ENCODE peak calls at places on chromosomes 16 and 17, in four cellular contexts. P is GM13977, B is osteocyte, A is pancreas. K is an unnamed sample.

GRCh38 chr17:628507-628941 is 86.1 kb downstream of the VPS53 start:
- DNase-seq in P (no peak), B (no peak), A (no peak), K (no peak)

GRCh38 chr17:82242977-82243647 is 14.3 kb downstream of the SLC16A3 start:
- DNase-seq in P (no peak), B (no peak), A (peak), K (no peak)

GRCh38 chr17:28975031-28975430 is 23.7 kb upstream of the PHF12 start:
- DNase-seq in P (no peak), B (no peak), A (no peak), K (no peak)

GRCh38 chr16:17776888-17777287 is 306.1 kb upstream of the XYLT1 start:
- DNase-seq in P (no peak), B (no peak), A (no peak), K (no peak)

GRCh38 chr17:29722411-29723198 is 99.9 kb upstream of the CORO6 start:
- DNase-seq in P (peak), B (no peak), A (peak), K (no peak)

GRCh38 chr17:17069849-17070248 is 27.6 kb downstream of the MPRIP start:
- DNase-seq in P (no peak), B (no peak), A (no peak), K (no peak)

GRCh38 chr16:84247844-84248243 is 8.0 kb upstream of the KCNG4 start:
- DNase-seq in P (no peak), B (no peak), A (no peak), K (no peak)

GRCh38 chr17:48293319-48294192 is 136.5 kb downstream of the SKAP1 start:
- DNase-seq in P (no peak), B (no peak), A (no peak), K (no peak)

GRCh38 chr17:77140166-77140877 is 447 bp upstream of the SEC14L1 start:
- DNase-seq in P (peak), B (peak), A (peak), K (peak)

GRCh38 chr17:77692571-77693161 is 265.8 kb upstream of the TNRC6C start:
- DNase-seq in P (peak), B (peak), A (no peak), K (peak)

GRCh38 chr17:45228985-45229517 is 7.4 kb downstream of the FMNL1 start:
- DNase-seq in P (peak), B (no peak), A (peak), K (no peak)
- TF ChIP-seq CTCF in P (no peak), B (no peak), A (no peak), K (no peak)

GRCh38 chr16:78926723-78927200 is 673.8 kb downstream of the MAF start:
- DNase-seq in P (no peak), B (no peak), A (no peak), K (no peak)

GRCh38 chr16:78930561-78930960 is 670.0 kb downstream of the MAF start:
- DNase-seq in P (no peak), B (no peak), A (no peak), K (no peak)

GRCh38 chr16:78919852-78920251 is 680.7 kb downstream of the MAF start:
- DNase-seq in P (no peak), B (no peak), A (no peak), K (no peak)

GRCh38 chr16:78929798-78930197 is 670.7 kb downstream of the MAF start:
- DNase-seq in P (no peak), B (no peak), A (no peak), K (no peak)

GRCh38 chr16:78925071-78925714 is 675.3 kb downstream of the MAF start:
- DNase-seq in P (no peak), B (no peak), A (no peak), K (no peak)
- TF ChIP-seq CTCF in P (peak), B (peak), A (peak), K (peak)

GRCh38 chr17:8176197-8176940 is at the start of gene TMEM107:
- DNase-seq in P (peak), B (peak), A (peak), K (peak)
- TF ChIP-seq CTCF in P (no peak), B (no peak), A (no peak), K (no peak)

GRCh38 chr17:67474081-67474661 is 97.1 kb downstream of the PITPNC1 start:
- DNase-seq in P (no peak), B (no peak), A (no peak), K (no peak)
- TF ChIP-seq CTCF in P (no peak), B (no peak), A (no peak), K (no peak)

K was measured in type B pancreatic cell.